ENCODE peak calls at places on chromosomes 4 and X, in six cellular contexts. One of them, this sample, is unnamed.
A peak's percentile ranks its signal among the peaks of the same experiment; 100 is the strongest.

GRCh38 chrX:45198706-45199105 is 2.0 kb downstream of the DIPK2B start:
- DNase-seq in tibial artery: no peak
- DNase-seq in cardiac muscle cell: no peak
- DNase-seq in sigmoid colon: no peak
- DNase-seq in pancreas: no peak
- DNase-seq in transverse colon: no peak
- DNase-seq in this sample: no peak

GRCh38 chr4:24287096-24287495 is 297.3 kb downstream of the DHX15 start:
- DNase-seq in pancreas: no peak
- DNase-seq in cardiac muscle cell: no peak
- DNase-seq in transverse colon: no peak
- DNase-seq in tibial artery: no peak
- DNase-seq in sigmoid colon: no peak
- DNase-seq in this sample: no peak

GRCh38 chrX:97096385-97096784 is 212.7 kb downstream of the RPA4 start:
- DNase-seq in transverse colon: no peak
- DNase-seq in tibial artery: no peak
- DNase-seq in pancreas: no peak
- DNase-seq in cardiac muscle cell: no peak
- DNase-seq in sigmoid colon: no peak
- DNase-seq in this sample: no peak

GRCh38 chr4:165828928-165829327 is 44.1 kb upstream of the TLL1 start:
- DNase-seq in cardiac muscle cell: no peak
- DNase-seq in tibial artery: no peak
- DNase-seq in pancreas: no peak
- DNase-seq in transverse colon: no peak
- DNase-seq in sigmoid colon: no peak
- DNase-seq in this sample: no peak

GRCh38 chr4:157270108-157270507 is 49.6 kb downstream of the GRIA2 start:
- DNase-seq in pancreas: no peak
- DNase-seq in transverse colon: no peak
- DNase-seq in cardiac muscle cell: no peak
- DNase-seq in tibial artery: no peak
- DNase-seq in sigmoid colon: no peak
- DNase-seq in this sample: no peak

GRCh38 chr4:687048-687974 is 1.6 kb downstream of the SLC49A3 start:
- DNase-seq in sigmoid colon: peak; percentile 95
- DNase-seq in tibial artery: peak; percentile 92
- DNase-seq in transverse colon: peak; percentile 91
- DNase-seq in pancreas: peak; percentile 73
- DNase-seq in cardiac muscle cell: no peak
- DNase-seq in this sample: peak; percentile 27

GRCh38 chr4:97016186-97016945 is 1126.9 kb downstream of the STPG2 start:
- DNase-seq in transverse colon: no peak
- DNase-seq in cardiac muscle cell: no peak
- DNase-seq in tibial artery: no peak
- DNase-seq in pancreas: no peak
- DNase-seq in sigmoid colon: no peak
- DNase-seq in this sample: no peak

GRCh38 chr4:149291463-149291862 is 524.2 kb downstream of the IQCM start:
- DNase-seq in pancreas: no peak
- DNase-seq in tibial artery: no peak
- DNase-seq in transverse colon: peak; percentile 8
- DNase-seq in sigmoid colon: no peak
- DNase-seq in cardiac muscle cell: no peak
- DNase-seq in this sample: no peak

GRCh38 chr4:145234086-145234694 is 53.8 kb upstream of the OTUD4 start:
- DNase-seq in sigmoid colon: no peak
- DNase-seq in transverse colon: peak; percentile 59
- DNase-seq in pancreas: peak; percentile 37
- DNase-seq in cardiac muscle cell: peak; percentile 75
- DNase-seq in tibial artery: no peak
- DNase-seq in this sample: peak; percentile 57

GRCh38 chr4:26566027-26566578 is 17.8 kb upstream of the TBC1D19 start:
- DNase-seq in sigmoid colon: no peak
- DNase-seq in tibial artery: no peak
- DNase-seq in pancreas: no peak
- DNase-seq in transverse colon: no peak
- DNase-seq in cardiac muscle cell: no peak
- DNase-seq in this sample: no peak

GRCh38 chr4:133154725-133155124 is 5.6 kb downstream of the PCDH10 start:
- DNase-seq in tibial artery: no peak
- DNase-seq in sigmoid colon: no peak
- DNase-seq in transverse colon: no peak
- DNase-seq in pancreas: no peak
- DNase-seq in cardiac muscle cell: peak; percentile 28
- DNase-seq in this sample: no peak

GRCh38 chr4:26289421-26289820 is 31.4 kb upstream of the RBPJ start:
- DNase-seq in transverse colon: no peak
- DNase-seq in sigmoid colon: no peak
- DNase-seq in tibial artery: no peak
- DNase-seq in pancreas: no peak
- DNase-seq in cardiac muscle cell: no peak
- DNase-seq in this sample: no peak

GRCh38 chr4:70183168-70183939 is 12.2 kb upstream of the ODAM start:
- DNase-seq in sigmoid colon: no peak
- DNase-seq in cardiac muscle cell: peak; percentile 80
- DNase-seq in pancreas: no peak
- DNase-seq in tibial artery: no peak
- DNase-seq in transverse colon: peak; percentile 7
- DNase-seq in this sample: peak; percentile 4

GRCh38 chr4:8830056-8830455 is 41.6 kb downstream of the HMX1 start:
- DNase-seq in sigmoid colon: peak; percentile 20
- DNase-seq in transverse colon: no peak
- DNase-seq in cardiac muscle cell: no peak
- DNase-seq in pancreas: no peak
- DNase-seq in tibial artery: peak; percentile 20
- DNase-seq in this sample: no peak

GRCh38 chr4:86496094-86497060 is 97.7 kb upstream of the PTPN13 start:
- DNase-seq in pancreas: peak; percentile 15
- DNase-seq in sigmoid colon: no peak
- DNase-seq in transverse colon: peak; percentile 16
- DNase-seq in cardiac muscle cell: peak; percentile 49
- DNase-seq in tibial artery: no peak
- DNase-seq in this sample: no peak

GRCh38 chrX:20026278-20026677 is 35.4 kb upstream of the BCLAF3 start:
- DNase-seq in transverse colon: no peak
- DNase-seq in pancreas: no peak
- DNase-seq in sigmoid colon: no peak
- DNase-seq in cardiac muscle cell: no peak
- DNase-seq in tibial artery: no peak
- DNase-seq in this sample: no peak

GRCh38 chr4:1975391-1975801 is 33.4 kb downstream of the NELFA start:
- DNase-seq in pancreas: no peak
- DNase-seq in transverse colon: no peak
- DNase-seq in cardiac muscle cell: no peak
- DNase-seq in tibial artery: no peak
- DNase-seq in sigmoid colon: no peak
- DNase-seq in this sample: no peak

GRCh38 chr4:41437264-41437566 is 100.7 kb upstream of the LIMCH1 start:
- DNase-seq in transverse colon: no peak
- DNase-seq in pancreas: no peak
- DNase-seq in tibial artery: no peak
- DNase-seq in sigmoid colon: no peak
- DNase-seq in cardiac muscle cell: no peak
- DNase-seq in this sample: no peak

GRCh38 chr4:26420438-26420837 is 69.8 kb downstream of the CCKAR start:
- DNase-seq in tibial artery: no peak
- DNase-seq in cardiac muscle cell: no peak
- DNase-seq in sigmoid colon: no peak
- DNase-seq in pancreas: no peak
- DNase-seq in transverse colon: no peak
- DNase-seq in this sample: no peak

GRCh38 chrX:109732319-109732779 is 708 bp downstream of the ACSL4 start:
- DNase-seq in pancreas: no peak
- DNase-seq in sigmoid colon: no peak
- DNase-seq in cardiac muscle cell: peak; percentile 15
- DNase-seq in tibial artery: no peak
- DNase-seq in transverse colon: no peak
- DNase-seq in this sample: peak; percentile 45

GRCh38 chr4:80173841-80174240 is 23.5 kb upstream of the PRDM8 start:
- DNase-seq in cardiac muscle cell: no peak
- DNase-seq in sigmoid colon: no peak
- DNase-seq in transverse colon: no peak
- DNase-seq in tibial artery: no peak
- DNase-seq in pancreas: no peak
- DNase-seq in this sample: no peak

GRCh38 chr4:71163317-71163716 is 169.9 kb downstream of the DCK start:
- DNase-seq in tibial artery: no peak
- DNase-seq in cardiac muscle cell: no peak
- DNase-seq in sigmoid colon: no peak
- DNase-seq in transverse colon: no peak
- DNase-seq in pancreas: no peak
- DNase-seq in this sample: no peak

GRCh38 chrX:104136241-104137019 is 20.4 kb downstream of the SLC25A53 start:
- DNase-seq in cardiac muscle cell: peak; percentile 94
- DNase-seq in transverse colon: peak; percentile 67
- DNase-seq in tibial artery: peak; percentile 72
- DNase-seq in sigmoid colon: peak; percentile 89
- DNase-seq in pancreas: peak; percentile 66
- DNase-seq in this sample: peak; percentile 50

GRCh38 chr4:3866813-3867129 is 100.6 kb downstream of the ADRA2C start:
- DNase-seq in sigmoid colon: no peak
- DNase-seq in tibial artery: no peak
- DNase-seq in pancreas: no peak
- DNase-seq in transverse colon: no peak
- DNase-seq in cardiac muscle cell: no peak
- DNase-seq in this sample: no peak

GRCh38 chrX:45454235-45454634 is 253.6 kb upstream of the DIPK2B start:
- DNase-seq in sigmoid colon: no peak
- DNase-seq in pancreas: no peak
- DNase-seq in tibial artery: no peak
- DNase-seq in cardiac muscle cell: no peak
- DNase-seq in transverse colon: no peak
- DNase-seq in this sample: no peak

GRCh38 chr4:55075376-55075775 is 50.0 kb downstream of the KDR start:
- DNase-seq in tibial artery: no peak
- DNase-seq in pancreas: no peak
- DNase-seq in cardiac muscle cell: no peak
- DNase-seq in sigmoid colon: no peak
- DNase-seq in transverse colon: no peak
- DNase-seq in this sample: no peak

GRCh38 chr4:55079451-55080173 is 45.8 kb downstream of the KDR start:
- DNase-seq in pancreas: no peak
- DNase-seq in sigmoid colon: no peak
- DNase-seq in transverse colon: no peak
- DNase-seq in tibial artery: no peak
- DNase-seq in cardiac muscle cell: no peak
- DNase-seq in this sample: no peak

GRCh38 chr4:55075823-55076418 is 49.5 kb downstream of the KDR start:
- DNase-seq in tibial artery: no peak
- DNase-seq in pancreas: no peak
- DNase-seq in sigmoid colon: no peak
- DNase-seq in transverse colon: no peak
- DNase-seq in cardiac muscle cell: no peak
- DNase-seq in this sample: no peak

GRCh38 chr4:55078987-55079386 is 46.4 kb downstream of the KDR start:
- DNase-seq in sigmoid colon: no peak
- DNase-seq in pancreas: no peak
- DNase-seq in tibial artery: no peak
- DNase-seq in cardiac muscle cell: no peak
- DNase-seq in transverse colon: no peak
- DNase-seq in this sample: no peak

DNA sequence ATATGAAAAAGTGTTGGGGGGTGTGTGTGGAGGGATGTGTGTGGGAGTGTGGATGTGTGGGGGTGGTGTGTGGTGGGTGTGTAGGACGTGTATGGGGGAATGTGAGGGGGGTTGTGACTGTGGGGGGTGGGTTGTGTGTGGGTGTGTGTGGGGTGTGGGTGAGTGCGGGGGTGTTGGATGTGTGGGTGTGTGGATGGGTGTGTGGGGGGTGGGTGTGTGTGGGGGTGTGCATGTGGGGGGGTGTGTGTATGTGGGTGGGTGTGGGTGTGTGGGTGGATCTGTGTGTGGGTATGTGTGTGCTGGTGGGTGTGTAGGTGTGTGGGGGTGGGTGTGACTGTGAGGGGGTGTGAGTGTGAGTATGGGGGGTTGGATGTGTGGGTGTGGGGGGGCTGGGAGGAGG is 47.8 kb downstream of the KDR start:
- DNase-seq in pancreas: no peak
- DNase-seq in transverse colon: no peak
- DNase-seq in sigmoid colon: no peak
- DNase-seq in tibial artery: no peak
- DNase-seq in cardiac muscle cell: no peak
- DNase-seq in this sample: no peak
- H3K4me3 ChIP-seq in pancreas: no peak overlapping the region
- H3K4me3 ChIP-seq in transverse colon: no peak overlapping the region
- H3K4me3 ChIP-seq in sigmoid colon: no peak overlapping the region
- H3K4me3 ChIP-seq in tibial artery: no peak overlapping the region
- H3K4me3 ChIP-seq in cardiac muscle cell: no peak overlapping the region
- H3K4me3 ChIP-seq in this sample: no peak overlapping the region

GRCh38 chrX:65828599-65828998 is 161.1 kb downstream of the MSN start:
- DNase-seq in tibial artery: no peak
- DNase-seq in cardiac muscle cell: no peak
- DNase-seq in pancreas: no peak
- DNase-seq in sigmoid colon: no peak
- DNase-seq in transverse colon: no peak
- DNase-seq in this sample: no peak
- H3K27ac ChIP-seq in tibial artery: no peak overlapping the region
- H3K27ac ChIP-seq in cardiac muscle cell: no peak overlapping the region
- H3K27ac ChIP-seq in pancreas: no peak overlapping the region
- H3K27ac ChIP-seq in sigmoid colon: no peak overlapping the region
- H3K27ac ChIP-seq in transverse colon: no peak overlapping the region
- H3K27ac ChIP-seq in this sample: no peak overlapping the region

DNA sequence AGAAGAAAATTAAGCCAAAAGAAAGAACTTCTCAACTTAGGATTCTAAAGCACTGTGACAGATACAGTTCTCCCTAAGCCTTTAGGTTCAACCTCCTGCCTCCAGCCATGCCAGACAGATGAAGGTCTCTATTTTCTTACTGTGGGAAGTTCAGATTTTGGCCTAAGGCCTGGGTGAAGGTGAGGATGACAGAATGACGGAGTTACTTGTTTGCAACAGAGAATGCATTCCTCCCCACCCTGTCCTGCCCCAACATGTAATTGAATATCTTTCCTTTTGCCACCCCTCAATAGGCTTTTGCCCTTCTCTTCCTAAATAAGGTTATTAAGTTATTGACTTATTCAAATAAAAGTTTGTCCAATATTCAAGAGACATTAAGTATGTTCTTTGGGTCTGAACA is 25.6 kb downstream of the SLC16A2 start:
- DNase-seq in tibial artery: no peak
- DNase-seq in pancreas: no peak
- DNase-seq in sigmoid colon: no peak
- DNase-seq in transverse colon: no peak
- DNase-seq in cardiac muscle cell: no peak
- DNase-seq in this sample: no peak
- H3K4me3 ChIP-seq in tibial artery: no peak overlapping the region
- H3K4me3 ChIP-seq in pancreas: no peak overlapping the region
- H3K4me3 ChIP-seq in sigmoid colon: no peak overlapping the region
- H3K4me3 ChIP-seq in transverse colon: no peak overlapping the region
- H3K4me3 ChIP-seq in cardiac muscle cell: no peak overlapping the region
- H3K4me3 ChIP-seq in this sample: no peak overlapping the region

DNA sequence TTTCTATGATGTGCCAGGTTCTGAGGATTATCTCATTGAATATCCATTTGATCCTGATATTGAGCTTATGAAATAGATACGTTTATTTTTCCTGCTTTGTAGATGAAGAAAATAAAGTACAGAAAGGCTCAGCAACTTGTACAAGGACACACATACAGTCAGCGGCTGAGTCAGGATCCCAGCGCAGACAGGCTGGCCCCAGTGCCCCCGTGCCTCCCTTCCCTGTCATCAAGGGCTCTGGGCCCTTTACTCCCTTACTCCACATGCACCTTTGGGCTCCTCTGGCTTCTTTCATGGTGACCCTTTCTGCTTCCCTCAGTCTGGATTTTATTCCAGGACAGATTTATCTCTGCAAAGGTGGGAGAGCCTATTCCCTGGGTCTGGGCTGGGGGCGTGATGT is 12.8 kb downstream of the RASL11B start:
- DNase-seq in pancreas: no peak
- DNase-seq in transverse colon: no peak
- DNase-seq in sigmoid colon: no peak
- DNase-seq in cardiac muscle cell: no peak
- DNase-seq in tibial artery: no peak
- DNase-seq in this sample: no peak
- H3K27ac ChIP-seq in pancreas: no peak overlapping the region
- H3K27ac ChIP-seq in transverse colon: no peak overlapping the region
- H3K27ac ChIP-seq in sigmoid colon: no peak overlapping the region
- H3K27ac ChIP-seq in cardiac muscle cell: peak overlapping the region; percentile 79
- H3K27ac ChIP-seq in tibial artery: no peak overlapping the region
- H3K27ac ChIP-seq in this sample: no peak overlapping the region